ENCODE peak calls at places on chromosomes 11 and 22, in seven cellular contexts. E is H1, N is mesenchymal stem cell, Z is IMR-90, V is neuronal stem cell, K is mesendoderm, X is trophoblast cell. Y is an unnamed sample. For H3K4me1, the result is how much of the 10 kb centered on the place peaks cover.

GRCh38 chr11:85029964-85030363 is 597.2 kb downstream of the DLG2 start:
- DNase-seq in X (no peak), N (peak), V (no peak), E (no peak), Z (peak), K (no peak), Y (no peak)

GRCh38 chr11:11069741-11070550 is 212.1 kb upstream of the ZBED5 start:
- DNase-seq in E (no peak), N (no peak), K (no peak), Z (no peak), X (no peak), V (no peak), Y (no peak)

GRCh38 chr22:35384567-35384966 is 3.7 kb downstream of the HMOX1 start:
- DNase-seq in X (no peak), K (no peak), N (no peak), V (no peak), Z (no peak), E (no peak), Y (no peak)

GRCh38 chr11:46382644-46383403 is 1.4 kb downstream of the MDK start:
- DNase-seq in N (peak), K (peak), V (no peak), E (no peak), Z (peak), X (peak), Y (peak)

GRCh38 chr22:18985761-18986160 is 49.7 kb upstream of the PRODH start:
- DNase-seq in K (no peak), V (no peak), N (no peak), Z (no peak), E (no peak), X (no peak), Y (no peak)

GRCh38 chr11:65572356-65573043 is at the start of gene FAM89B:
- DNase-seq in V (no peak), Z (peak), E (no peak), K (peak), N (peak), X (peak), Y (peak)

GRCh38 chr11:36361901-36362391 is 65.9 kb downstream of the PRR5L start:
- DNase-seq in N (peak), X (peak), K (peak), Z (peak), E (peak), V (no peak), Y (peak)

GRCh38 chr22:40808018-40808841 is 10.9 kb downstream of the SLC25A17 start:
- DNase-seq in N (no peak), Z (peak), E (no peak), K (no peak), V (no peak), X (no peak), Y (no peak)

GRCh38 chr11:1882265-1883238 is 9.1 kb downstream of the PRR33 start:
- DNase-seq in N (peak), K (peak), E (peak), X (peak), V (peak), Z (peak), Y (peak)

GRCh38 chr11:46916669-46917108 is 1.7 kb downstream of the LRP4 start:
- DNase-seq in V (no peak), N (peak), X (peak), Z (peak), E (no peak), K (peak), Y (peak)

GRCh38 chr22:20526305-20526627 is 18.9 kb downstream of the MED15 start:
- DNase-seq in N (no peak), X (no peak), E (no peak), V (no peak), K (no peak), Z (no peak), Y (no peak)

GRCh38 chr22:26170795-26171194 is 1.5 kb downstream of the SEZ6L start:
- DNase-seq in V (peak), Z (no peak), N (no peak), K (peak), E (no peak), X (no peak), Y (peak)

GRCh38 chr11:65432686-65433582 is 10.3 kb downstream of the NEAT1 start:
- DNase-seq in X (peak), Z (peak), N (peak), E (no peak), K (peak), V (no peak), Y (no peak)

GRCh38 chr11:7383406-7383805 is 101.9 kb upstream of the OLFML1 start:
- DNase-seq in K (no peak), N (no peak), X (no peak), E (no peak), Z (no peak), V (no peak), Y (no peak)
- H3K23ac ChIP-seq in K (no peak), N (no peak), X (no peak), E (no peak), Z (no peak), V (no peak), Y (no peak)

DNA sequence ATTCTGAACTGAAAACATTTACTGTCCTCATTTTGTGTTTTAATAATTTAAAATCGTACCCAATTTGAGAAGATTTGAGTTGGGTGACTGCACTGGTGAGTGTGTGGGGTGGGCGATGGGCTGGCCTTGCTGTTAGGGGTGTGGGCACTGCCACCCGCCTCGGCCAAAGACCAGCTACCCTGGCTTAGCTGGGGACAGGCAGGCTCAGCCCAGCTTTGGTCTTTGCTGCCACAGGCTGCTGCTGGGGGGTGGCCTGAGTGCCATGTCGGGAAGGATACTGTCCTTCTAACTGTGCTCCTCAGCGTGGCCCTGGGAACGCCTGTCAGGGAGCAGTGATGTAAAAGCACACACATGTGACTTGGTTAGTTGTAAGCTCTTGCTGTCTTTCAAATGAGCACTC is 22.3 kb downstream of the FAM118A start:
- DNase-seq in N (no peak), E (no peak), K (no peak), V (no peak), X (no peak), Z (no peak), Y (no peak)
- H3K4ac ChIP-seq in N (no peak), E (no peak), K (no peak), V (no peak), X (no peak), Z (no peak), Y (no peak)

DNA sequence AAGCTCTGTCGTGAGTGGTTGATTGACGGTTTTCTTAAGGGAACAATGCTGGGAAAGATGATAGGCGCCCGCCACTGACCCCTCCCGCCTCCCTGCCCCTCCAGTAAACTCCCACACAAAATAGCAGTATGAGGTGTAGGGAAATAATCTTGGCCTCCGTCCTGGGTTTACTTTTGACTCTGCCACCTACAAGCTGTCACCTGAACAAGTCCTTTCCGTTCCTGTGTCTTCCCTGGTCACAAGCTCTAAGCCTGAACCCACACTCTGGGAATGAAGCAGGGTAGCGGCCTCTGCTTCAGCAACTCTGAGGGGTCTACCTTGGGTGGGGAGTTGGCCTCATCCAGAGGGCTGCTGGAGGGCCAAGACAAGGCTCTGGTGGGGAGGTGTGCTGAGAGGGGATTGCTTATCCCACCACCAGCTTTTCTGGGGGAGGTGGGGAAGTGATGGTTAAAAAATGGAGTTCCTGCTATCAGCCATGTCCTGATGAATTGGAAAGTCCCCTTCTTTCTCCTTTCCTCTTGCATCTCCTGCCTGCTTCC is 87.8 kb downstream of the CEP164 start:
- DNase-seq in V (no peak), Z (no peak), N (no peak), E (no peak), K (no peak), X (no peak), Y (no peak)
- H3K4me1 ChIP-seq in V (under half), Z (under half), N (under half), E (under half), K (under half), X (under half), Y (under half)

GRCh38 chr11:9251306-9251705 is 13.8 kb downstream of the DENND5A start:
- DNase-seq in E (no peak), K (no peak), V (no peak), X (peak), N (no peak), Z (no peak), Y (no peak)
- H3K23ac ChIP-seq in E (no peak), K (no peak), V (no peak), X (no peak), N (no peak), Z (no peak), Y (no peak)

DNA sequence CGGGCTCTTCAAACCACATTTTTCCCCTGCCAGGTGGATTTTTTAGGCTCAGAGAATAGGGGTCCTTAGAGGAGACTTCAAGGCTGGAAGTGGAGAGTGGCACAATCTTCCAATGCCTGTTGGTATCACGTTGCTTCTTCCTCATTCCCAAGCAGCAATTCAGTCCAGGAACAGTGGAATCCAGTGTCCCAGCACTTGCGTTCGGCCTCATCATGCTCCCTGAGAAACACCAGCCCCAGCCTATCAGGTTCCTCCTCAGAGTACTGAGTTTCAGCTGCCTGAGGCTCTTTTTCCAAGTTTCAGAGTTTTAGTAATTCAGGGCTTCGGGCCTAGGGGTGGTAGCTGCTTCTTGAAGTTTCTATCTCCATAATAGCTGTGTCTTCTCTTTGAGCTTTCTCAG is 31.9 kb upstream of the NRGN start:
- DNase-seq in N (no peak), Z (no peak), E (no peak), K (no peak), X (no peak), V (no peak), Y (no peak)
- H3K4ac ChIP-seq in N (no peak), Z (no peak), E (no peak), K (no peak), X (no peak), V (no peak), Y (no peak)

GRCh38 chr11:45205978-45206377 is 59.5 kb downstream of the PRDM11 start:
- DNase-seq in N (no peak), K (no peak), X (no peak), E (no peak), V (no peak), Z (no peak), Y (no peak)
- H3K4me1 ChIP-seq in N (under half), K (under half), X (under half), E (under half), V (under half), Z (under half), Y (under half)

GRCh38 chr22:41816241-41816640 is 15.8 kb downstream of the CCDC134 start:
- DNase-seq in K (no peak), N (no peak), X (peak), Z (no peak), V (no peak), E (no peak), Y (no peak)
- H3K23ac ChIP-seq in K (no peak), N (no peak), X (no peak), Z (no peak), V (peak), E (no peak), Y (no peak)

GRCh38 chr11:103327721-103328120 is 218.5 kb downstream of the DYNC2H1 start:
- DNase-seq in E (no peak), N (peak), X (peak), Z (peak), V (no peak), K (peak), Y (no peak)

GRCh38 chr11:103332409-103332808 is 223.2 kb downstream of the DYNC2H1 start:
- DNase-seq in V (no peak), N (no peak), E (no peak), Z (no peak), X (no peak), K (no peak), Y (no peak)
- H3K4ac ChIP-seq in V (no peak), N (no peak), E (no peak), Z (no peak), X (no peak), K (no peak), Y (no peak)

Y was measured in H9.